ENCODE peak calls at places on chromosomes 16 and 17, in five cellular contexts. J is adrenal gland, B is prostate gland, U is OCI-LY7, M is cardiac fibroblast. Z is an unnamed sample.

GRCh38 chr17:50583636-50584035 is 23.1 kb downstream of the CACNA1G start:
- DNase-seq in J (no peak), B (no peak), U (no peak), M (no peak), Z (no peak)

GRCh38 chr16:65961491-65962143 is 404.9 kb upstream of the CDH5 start:
- DNase-seq in J (no peak), B (no peak), U (no peak), M (no peak), Z (no peak)

GRCh38 chr17:78933959-78934568 is 8.9 kb upstream of the TIMP2 start:
- DNase-seq in J (peak; percentile 99), B (peak; percentile 98), U (no peak), M (peak; percentile 99), Z (peak; percentile 99)

GRCh38 chr17:42276359-42276608 is at the start of gene STAT5B:
- DNase-seq in J (peak; percentile 60), B (peak; percentile 64), U (peak; percentile 89), M (peak; percentile 45), Z (peak; percentile 54)

GRCh38 chr17:52145496-52145895 is 13.0 kb downstream of the CA10 start:
- DNase-seq in J (no peak), B (no peak), U (no peak), M (peak; percentile 2), Z (no peak)

GRCh38 chr16:19393226-19394074 is 24.2 kb upstream of the TMC5 start:
- DNase-seq in J (no peak), B (peak; percentile 59), U (no peak), M (peak; percentile 32), Z (peak; percentile 26)

GRCh38 chr16:79175286-79176057 is 425.1 kb downstream of the MAF start:
- DNase-seq in J (no peak), B (no peak), U (no peak), M (no peak), Z (no peak)

GRCh38 chr17:50620848-50621247 is 13.8 kb upstream of the ABCC3 start:
- DNase-seq in J (no peak), B (no peak), U (peak; percentile 17), M (no peak), Z (no peak)

GRCh38 chr17:78110363-78111011 is 18.1 kb downstream of the TMC6 start:
- DNase-seq in J (no peak), B (no peak), U (no peak), M (no peak), Z (no peak)

GRCh38 chr16:2273484-2273883 is 5.6 kb upstream of the RNPS1 start:
- DNase-seq in J (no peak), B (no peak), U (no peak), M (no peak), Z (no peak)

GRCh38 chr17:62824290-62825135 is 16.4 kb upstream of the MARCHF10 start:
- DNase-seq in J (no peak), B (no peak), U (no peak), M (peak; percentile 99), Z (peak; percentile 92)

GRCh38 chr17:41914358-41914766 is 4.4 kb downstream of the ACLY start:
- DNase-seq in J (peak; percentile 37), B (no peak), U (no peak), M (peak; percentile 64), Z (no peak)

GRCh38 chr17:17934214-17934613 is 38.0 kb downstream of the TOM1L2 start:
- DNase-seq in J (no peak), B (no peak), U (no peak), M (no peak), Z (no peak)

GRCh38 chr16:73299349-73299748 is 251.4 kb upstream of the ZFHX3 start:
- DNase-seq in J (no peak), B (no peak), U (no peak), M (no peak), Z (no peak)

GRCh38 chr17:74325743-74326379 is at the start of gene KIF19:
- DNase-seq in J (peak; percentile 35), B (no peak), U (no peak), M (no peak), Z (no peak)

GRCh38 chr17:74157366-74157765 is 46.1 kb upstream of the RPL38 start:
- DNase-seq in J (no peak), B (no peak), U (no peak), M (no peak), Z (no peak)

GRCh38 chr17:67280279-67280678 is 35.3 kb upstream of the HELZ start:
- DNase-seq in J (peak; percentile 59), B (peak; percentile 83), U (no peak), M (peak; percentile 26), Z (peak; percentile 51)

GRCh38 chr16:67024384-67024896 is 4.5 kb upstream of the CBFB start:
- DNase-seq in J (peak; percentile 3), B (no peak), U (no peak), M (no peak), Z (no peak)

GRCh38 chr16:85049864-85050263 is 22.3 kb downstream of the KIAA0513 start:
- DNase-seq in J (no peak), B (no peak), U (no peak), M (no peak), Z (no peak)

GRCh38 chr16:53372942-53373871 is 61.1 kb upstream of the RBL2 start:
- DNase-seq in J (no peak), B (peak; percentile 66), U (no peak), M (no peak), Z (no peak)
- H3K4me3 ChIP-seq in J (no peak overlapping the region), B (peak overlapping the region; percentile 42), U (no peak overlapping the region), M (peak overlapping the region; percentile 1), Z (no peak overlapping the region)

DNA sequence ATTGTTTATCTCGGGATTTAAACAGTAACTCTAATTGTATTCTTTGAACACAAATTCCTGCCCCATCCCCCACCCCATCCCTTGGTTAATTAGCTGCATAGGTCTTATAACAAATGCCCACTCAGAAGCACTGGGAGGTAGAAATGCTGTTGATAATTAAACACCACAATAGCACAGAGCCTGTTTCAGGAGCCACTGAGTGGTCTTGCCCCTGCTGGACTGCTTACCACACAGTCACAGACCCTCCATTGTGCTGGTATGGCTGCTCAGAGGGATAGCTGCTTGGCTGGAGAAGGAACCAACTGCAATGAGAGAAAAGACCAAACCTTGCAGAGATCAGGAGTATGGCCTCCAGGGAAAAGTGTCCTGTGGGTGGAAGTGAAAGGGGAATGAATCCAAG is 214.1 kb downstream of the ANKFN1 start:
- DNase-seq in J (no peak), B (no peak), U (no peak), M (no peak), Z (no peak)
- TF ChIP-seq CTCF in J (no peak), B (no peak), U (no peak), M (no peak), Z (no peak)

GRCh38 chr17:6365187-6365943 is 69.6 kb downstream of the AIPL1 start:
- DNase-seq in J (no peak), B (no peak), U (no peak), M (no peak), Z (peak; percentile 24)
- H3K4me3 ChIP-seq in J (no peak overlapping the region), B (no peak overlapping the region), U (no peak overlapping the region), M (no peak overlapping the region), Z (no peak overlapping the region)

GRCh38 chr16:81595676-81596292 is 151.2 kb downstream of the CMIP start:
- DNase-seq in J (no peak), B (no peak), U (no peak), M (peak; percentile 54), Z (peak; percentile 37)

GRCh38 chr16:81599034-81599744 is 154.6 kb downstream of the CMIP start:
- DNase-seq in J (no peak), B (peak; percentile 73), U (no peak), M (no peak), Z (no peak)

GRCh38 chr16:81597079-81597658 is 152.6 kb downstream of the CMIP start:
- DNase-seq in J (no peak), B (no peak), U (no peak), M (no peak), Z (no peak)

GRCh38 chr16:81600275-81600674 is 155.7 kb downstream of the CMIP start:
- DNase-seq in J (no peak), B (peak; percentile 46), U (no peak), M (peak; percentile 59), Z (peak; percentile 73)

DNA sequence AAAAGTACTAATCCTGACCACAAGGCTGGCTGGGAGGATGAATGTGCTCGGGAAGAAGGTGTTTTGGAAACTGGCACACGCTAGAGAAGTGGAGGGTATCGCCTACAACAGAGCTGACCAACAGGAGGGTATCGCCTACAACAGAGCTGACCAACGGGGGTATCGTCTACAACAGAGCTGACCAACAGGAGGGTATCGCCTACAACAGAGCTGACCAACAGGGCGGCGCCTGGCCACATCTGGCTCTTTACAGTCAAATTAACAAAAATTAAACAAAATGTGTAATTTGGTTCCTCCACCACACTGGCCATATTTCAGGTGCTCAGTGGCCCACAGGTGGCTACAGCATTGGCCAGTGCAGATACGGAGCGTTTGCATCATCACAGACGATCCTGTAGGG is 153.5 kb downstream of the CMIP start:
- DNase-seq in J (no peak), B (no peak), U (no peak), M (no peak), Z (no peak)
- TF ChIP-seq CTCF in J (no peak), B (no peak), U (peak; percentile 61), M (no peak), Z (no peak)

GRCh38 chr16:58658796-58659211 is 25.8 kb downstream of the SLC38A7 start:
- DNase-seq in J (no peak), B (no peak), U (no peak), M (peak; percentile 16), Z (no peak)

GRCh38 chr16:58655215-58655596 is 25.6 kb upstream of the CNOT1 start:
- DNase-seq in J (no peak), B (no peak), U (no peak), M (no peak), Z (no peak)

GRCh38 chr16:58652741-58653140 is 23.1 kb upstream of the CNOT1 start:
- DNase-seq in J (peak; percentile 57), B (no peak), U (no peak), M (peak; percentile 27), Z (peak; percentile 45)

GRCh38 chr16:58654456-58655214 is 25.0 kb upstream of the CNOT1 start:
- DNase-seq in J (no peak), B (no peak), U (no peak), M (no peak), Z (no peak)

GRCh38 chr16:58656872-58657271 is 27.2 kb upstream of the CNOT1 start:
- DNase-seq in J (no peak), B (no peak), U (no peak), M (no peak), Z (no peak)
- H3K4me3 ChIP-seq in J (no peak overlapping the region), B (no peak overlapping the region), U (no peak overlapping the region), M (no peak overlapping the region), Z (no peak overlapping the region)

GRCh38 chr17:14152726-14153125 is 83.4 kb downstream of the COX10 start:
- DNase-seq in J (no peak), B (no peak), U (no peak), M (no peak), Z (no peak)
- TF ChIP-seq CTCF in J (no peak), B (no peak), U (no peak), M (no peak), Z (no peak)

DNA sequence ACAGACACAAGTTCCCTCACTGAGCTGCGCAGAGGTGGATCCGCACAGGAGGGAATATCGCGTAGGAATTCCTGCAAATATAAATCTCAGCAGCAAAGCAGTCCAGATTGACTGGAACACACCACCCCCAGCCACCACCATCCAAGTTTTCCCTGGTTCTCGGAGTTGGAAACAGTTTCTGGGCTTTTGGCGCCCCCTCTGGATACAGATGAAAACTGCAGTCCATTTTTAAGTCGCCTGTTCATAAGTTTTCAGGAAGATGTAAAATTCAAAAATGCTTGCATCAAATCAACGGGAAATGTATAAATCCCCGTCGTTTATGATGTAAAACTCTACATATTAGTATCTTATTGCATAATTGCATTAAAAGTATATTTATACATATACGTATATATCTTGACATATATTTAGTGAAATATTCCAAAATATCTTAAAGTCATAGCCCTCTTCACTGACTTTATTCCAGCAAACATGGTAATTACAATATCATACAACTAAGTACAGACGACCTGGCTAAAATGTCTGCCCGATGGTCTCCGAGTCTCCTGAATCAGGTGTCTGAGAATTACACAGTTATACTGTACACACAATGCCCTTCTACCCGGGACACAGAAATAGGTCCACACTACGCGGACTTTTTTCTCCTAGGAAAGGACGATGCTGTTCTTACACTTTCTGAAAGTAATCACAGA is 2.1 kb upstream of the SOX9 start:
- DNase-seq in J (peak; percentile 67), B (peak; percentile 74), U (peak; percentile 54), M (peak; percentile 81), Z (peak; percentile 90)
- H3K4me3 ChIP-seq in J (no peak overlapping the region), B (peak overlapping the region; percentile 18), U (no peak overlapping the region), M (peak overlapping the region; percentile 48), Z (peak overlapping the region; percentile 43)